ENCODE peak calls at places on chromosomes 2 and 18, in four cellular contexts. N, G, R and E are unnamed samples.

GRCh38 chr2:236535024-236535423 is 34.6 kb upstream of the ACKR3 start:
- DNase-seq in N (no peak), G (no peak), R (peak; percentile 43), E (no peak)

GRCh38 chr2:234427081-234428058 is 69.5 kb downstream of the ARL4C start:
- DNase-seq in N (no peak), G (no peak), R (no peak), E (no peak)

GRCh38 chr2:96895709-96896651 is 26.1 kb upstream of the SEMA4C start:
- DNase-seq in N (no peak), G (no peak), R (no peak), E (no peak)

GRCh38 chr2:44188696-44189095 is 20.0 kb downstream of the PPM1B start:
- DNase-seq in N (no peak), G (no peak), R (no peak), E (no peak)

GRCh38 chr18:22106536-22107292 is 62.7 kb upstream of the GATA6 start:
- DNase-seq in N (no peak), G (no peak), R (peak; percentile 2), E (no peak)

GRCh38 chr2:178629463-178629862 is 149.2 kb downstream of the PLEKHA3 start:
- DNase-seq in N (no peak), G (no peak), R (no peak), E (no peak)

GRCh38 chr2:227821043-227821942 is 7.7 kb downstream of the CCL20 start:
- DNase-seq in N (no peak), G (no peak), R (peak; percentile 71), E (no peak)

GRCh38 chr2:235864311-235864710 is 303.9 kb downstream of the GBX2 start:
- DNase-seq in N (no peak), G (no peak), R (no peak), E (no peak)

GRCh38 chr18:79921984-79922965 is 29.2 kb downstream of the SLC66A2 start:
- DNase-seq in N (no peak), G (no peak), R (no peak), E (no peak)

GRCh38 chr18:46481048-46481846 is 175.8 kb downstream of the LOXHD1 start:
- DNase-seq in N (peak; percentile 31), G (no peak), R (peak; percentile 47), E (peak; percentile 17)

GRCh38 chr2:158753561-158754302 is 41.4 kb upstream of the DAPL1 start:
- DNase-seq in N (peak; percentile 34), G (no peak), R (peak; percentile 78), E (peak; percentile 5)

GRCh38 chr18:13107074-13107473 is 111.5 kb upstream of the LDLRAD4 start:
- DNase-seq in N (no peak), G (no peak), R (peak; percentile 49), E (no peak)

GRCh38 chr2:135504811-135505210 is 26.2 kb downstream of the ZRANB3 start:
- DNase-seq in N (no peak), G (no peak), R (no peak), E (no peak)

GRCh38 chr2:123303735-123304134 is 721.4 kb upstream of the CNTNAP5 start:
- DNase-seq in N (no peak), G (no peak), R (no peak), E (no peak)

GRCh38 chr2:189337648-189338047 is 103.6 kb upstream of the WDR75 start:
- DNase-seq in N (no peak), G (no peak), R (peak; percentile 95), E (no peak)

GRCh38 chr2:26840937-26841610 is 6.9 kb upstream of the DPYSL5 start:
- DNase-seq in N (no peak), G (no peak), R (no peak), E (peak; percentile 17)

GRCh38 chr18:78492064-78492812 is 487.4 kb upstream of the SALL3 start:
- DNase-seq in N (no peak), G (no peak), R (no peak), E (no peak)

GRCh38 chr2:242031481-242032019 is 162.0 kb downstream of the RTP5 start:
- DNase-seq in N (no peak), G (peak; percentile 8), R (peak; percentile 93), E (peak; percentile 22)

GRCh38 chr2:20430461-20431302 is 16.2 kb upstream of the RHOB start:
- DNase-seq in N (no peak), G (no peak), R (peak; percentile 86), E (no peak)

GRCh38 chr2:218291934-218292699 is at the start of gene TMBIM1:
- DNase-seq in N (peak; percentile 53), G (peak; percentile 33), R (peak; percentile 61), E (peak; percentile 38)

GRCh38 chr18:79950440-79951341 is 762 bp downstream of the SLC66A2 start:
- DNase-seq in N (no peak), G (no peak), R (peak; percentile 12), E (no peak)

GRCh38 chr2:29475446-29476006 is 360.3 kb downstream of the CLIP4 start:
- DNase-seq in N (no peak), G (no peak), R (no peak), E (no peak)

GRCh38 chr18:62577748-62578147 is 54.9 kb downstream of the ZCCHC2 start:
- DNase-seq in N (no peak), G (no peak), R (no peak), E (no peak)

GRCh38 chr18:78769502-78770113 is 210.0 kb upstream of the SALL3 start:
- DNase-seq in N (no peak), G (no peak), R (no peak), E (no peak)

GRCh38 chr2:233846387-233847247 is 7.7 kb downstream of the HJURP start:
- DNase-seq in N (no peak), G (no peak), R (no peak), E (no peak)

GRCh38 chr2:64277101-64277849 is 133.1 kb upstream of the PELI1 start:
- DNase-seq in N (no peak), G (no peak), R (no peak), E (no peak)

GRCh38 chr2:120731175-120731574 is 4.5 kb upstream of the GLI2 start:
- DNase-seq in N (no peak), G (no peak), R (no peak), E (no peak)

GRCh38 chr2:205903549-205904129 is 182.3 kb downstream of the INO80D start:
- DNase-seq in N (no peak), G (no peak), R (no peak), E (no peak)

GRCh38 chr2:7930800-7931635 is 750.8 kb upstream of the ID2 start:
- DNase-seq in N (no peak), G (no peak), R (peak; percentile 38), E (no peak)